ENCODE peak calls at places on chromosomes 12 and 14, in four cellular contexts. One of them, this sample, is unnamed.

GRCh38 chr12:470133-470532 is 10.4 kb downstream of the B4GALNT3 start:
- DNase-seq in transverse colon: no peak
- DNase-seq in GM12864: no peak
- DNase-seq in fibroblast of lung: no peak
- DNase-seq in this sample: no peak

GRCh38 chr12:3367750-3368444 is 123.1 kb upstream of the PRMT8 start:
- DNase-seq in transverse colon: no peak
- DNase-seq in GM12864: no peak
- DNase-seq in fibroblast of lung: no peak
- DNase-seq in this sample: no peak

GRCh38 chr14:51950007-51950406 is 39.3 kb upstream of the RTRAF start:
- DNase-seq in transverse colon: no peak
- DNase-seq in GM12864: no peak
- DNase-seq in fibroblast of lung: no peak
- DNase-seq in this sample: no peak

GRCh38 chr14:61188936-61189808 is 92.0 kb downstream of the TMEM30B start:
- DNase-seq in transverse colon: peak
- DNase-seq in GM12864: no peak
- DNase-seq in fibroblast of lung: peak
- DNase-seq in this sample: peak

GRCh38 chr14:22179190-22179589 is 409.8 kb downstream of the DAD1 start:
- DNase-seq in transverse colon: no peak
- DNase-seq in GM12864: no peak
- DNase-seq in fibroblast of lung: no peak
- DNase-seq in this sample: no peak

GRCh38 chr14:61428261-61428660 is 106.9 kb downstream of the PRKCH start:
- DNase-seq in transverse colon: no peak
- DNase-seq in GM12864: no peak
- DNase-seq in fibroblast of lung: no peak
- DNase-seq in this sample: no peak

GRCh38 chr12:40692617-40693502 is 621 bp downstream of the CNTN1 start:
- DNase-seq in transverse colon: no peak
- DNase-seq in GM12864: no peak
- DNase-seq in fibroblast of lung: no peak
- DNase-seq in this sample: no peak

GRCh38 chr12:24920141-24920540 is 28.8 kb downstream of the BCAT1 start:
- DNase-seq in transverse colon: no peak
- DNase-seq in GM12864: no peak
- DNase-seq in fibroblast of lung: no peak
- DNase-seq in this sample: no peak

GRCh38 chr12:69284131-69284530 is 44.8 kb downstream of the CPSF6 start:
- DNase-seq in transverse colon: peak
- DNase-seq in GM12864: no peak
- DNase-seq in fibroblast of lung: peak
- DNase-seq in this sample: peak
- H3K4me3 ChIP-seq in transverse colon: peak
- H3K4me3 ChIP-seq in GM12864: no peak
- H3K4me3 ChIP-seq in fibroblast of lung: peak
- H3K4me3 ChIP-seq in this sample: peak

GRCh38 chr12:122399592-122400373 is 22.7 kb downstream of the CLIP1 start:
- DNase-seq in transverse colon: peak
- DNase-seq in GM12864: peak
- DNase-seq in fibroblast of lung: peak
- DNase-seq in this sample: peak

GRCh38 chr12:122402264-122402663 is 20.2 kb downstream of the CLIP1 start:
- DNase-seq in transverse colon: no peak
- DNase-seq in GM12864: no peak
- DNase-seq in fibroblast of lung: no peak
- DNase-seq in this sample: no peak

GRCh38 chr12:122403831-122404230 is 18.6 kb downstream of the CLIP1 start:
- DNase-seq in transverse colon: no peak
- DNase-seq in GM12864: no peak
- DNase-seq in fibroblast of lung: no peak
- DNase-seq in this sample: no peak

GRCh38 chr12:122406701-122407154 is 15.7 kb downstream of the CLIP1 start:
- DNase-seq in transverse colon: no peak
- DNase-seq in GM12864: no peak
- DNase-seq in fibroblast of lung: no peak
- DNase-seq in this sample: peak

GRCh38 chr12:122403115-122403770 is 19.2 kb downstream of the CLIP1 start:
- DNase-seq in transverse colon: no peak
- DNase-seq in GM12864: peak
- DNase-seq in fibroblast of lung: no peak
- DNase-seq in this sample: no peak
- H3K4me3 ChIP-seq in transverse colon: no peak
- H3K4me3 ChIP-seq in GM12864: no peak
- H3K4me3 ChIP-seq in fibroblast of lung: no peak
- H3K4me3 ChIP-seq in this sample: no peak

DNA sequence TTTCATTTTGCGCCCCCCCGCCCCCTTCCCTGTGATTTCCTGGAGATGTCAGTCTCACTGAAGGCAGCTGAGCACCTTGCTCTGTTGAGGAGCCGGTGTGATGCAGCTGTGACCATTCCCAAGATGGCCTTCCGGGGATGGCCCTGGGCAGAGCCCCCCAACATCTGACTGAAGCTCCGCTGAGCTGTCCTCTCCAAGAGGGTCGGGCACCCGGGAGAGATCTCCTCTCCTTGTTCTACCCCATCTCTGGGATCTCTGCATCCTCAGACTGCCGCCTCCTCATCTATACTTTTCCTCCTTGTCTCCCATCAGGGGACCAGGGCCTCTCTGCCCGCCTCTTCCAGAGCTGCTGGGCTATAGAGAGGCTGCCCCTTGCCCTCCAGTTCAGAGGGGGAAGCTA is 965 bp upstream of the SMOC1 start:
- DNase-seq in transverse colon: no peak
- DNase-seq in GM12864: no peak
- DNase-seq in fibroblast of lung: no peak
- DNase-seq in this sample: no peak
- H3K4me3 ChIP-seq in transverse colon: no peak
- H3K4me3 ChIP-seq in GM12864: no peak
- H3K4me3 ChIP-seq in fibroblast of lung: no peak
- H3K4me3 ChIP-seq in this sample: no peak

DNA sequence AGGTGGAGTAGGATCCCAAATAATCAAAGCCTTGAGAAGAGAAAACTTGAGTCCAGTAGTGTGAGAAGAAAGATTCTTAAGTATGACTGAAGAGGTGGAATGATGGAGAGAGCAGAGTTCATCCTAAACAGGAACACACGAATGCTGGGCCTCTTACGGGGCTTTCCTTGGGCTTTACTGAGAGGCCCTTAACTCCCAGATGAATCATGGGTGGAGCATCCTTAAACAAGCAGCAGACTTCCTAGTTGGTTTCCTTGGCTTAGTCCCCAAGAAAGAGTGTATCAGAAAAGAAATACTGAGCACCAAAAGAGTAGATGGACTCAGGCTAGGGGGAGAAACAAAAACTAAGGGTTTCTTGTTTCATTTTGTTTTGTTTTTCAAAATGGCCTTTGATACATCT is 132.5 kb downstream of the GPR135 start:
- DNase-seq in transverse colon: no peak
- DNase-seq in GM12864: no peak
- DNase-seq in fibroblast of lung: peak
- DNase-seq in this sample: peak
- H3K4me3 ChIP-seq in transverse colon: no peak
- H3K4me3 ChIP-seq in GM12864: no peak
- H3K4me3 ChIP-seq in fibroblast of lung: no peak
- H3K4me3 ChIP-seq in this sample: peak

GRCh38 chr12:54217309-54217661 is 28.5 kb upstream of the SMUG1 start:
- DNase-seq in transverse colon: no peak
- DNase-seq in GM12864: no peak
- DNase-seq in fibroblast of lung: no peak
- DNase-seq in this sample: no peak

GRCh38 chr12:54220092-54220557 is 31.3 kb upstream of the SMUG1 start:
- DNase-seq in transverse colon: peak
- DNase-seq in GM12864: no peak
- DNase-seq in fibroblast of lung: peak
- DNase-seq in this sample: peak

GRCh38 chr12:54216580-54217308 is 28.0 kb upstream of the SMUG1 start:
- DNase-seq in transverse colon: peak
- DNase-seq in GM12864: peak
- DNase-seq in fibroblast of lung: peak
- DNase-seq in this sample: peak

GRCh38 chr12:54215990-54216579 is 27.3 kb upstream of the SMUG1 start:
- DNase-seq in transverse colon: peak
- DNase-seq in GM12864: no peak
- DNase-seq in fibroblast of lung: no peak
- DNase-seq in this sample: no peak

GRCh38 chr12:54217774-54218221 is 29.0 kb upstream of the SMUG1 start:
- DNase-seq in transverse colon: peak
- DNase-seq in GM12864: no peak
- DNase-seq in fibroblast of lung: no peak
- DNase-seq in this sample: no peak
- H3K4me3 ChIP-seq in transverse colon: peak
- H3K4me3 ChIP-seq in GM12864: peak
- H3K4me3 ChIP-seq in fibroblast of lung: peak
- H3K4me3 ChIP-seq in this sample: no peak

GRCh38 chr14:94929354-94929753 is 159.4 kb upstream of the GSC start:
- DNase-seq in transverse colon: no peak
- DNase-seq in GM12864: no peak
- DNase-seq in fibroblast of lung: no peak
- DNase-seq in this sample: no peak
- H3K4me3 ChIP-seq in transverse colon: no peak
- H3K4me3 ChIP-seq in GM12864: no peak
- H3K4me3 ChIP-seq in fibroblast of lung: no peak
- H3K4me3 ChIP-seq in this sample: no peak

GRCh38 chr12:116708826-116709756 is 28.8 kb downstream of the SPRING1 start:
- DNase-seq in transverse colon: peak
- DNase-seq in GM12864: no peak
- DNase-seq in fibroblast of lung: peak
- DNase-seq in this sample: peak
- H3K4me3 ChIP-seq in transverse colon: no peak
- H3K4me3 ChIP-seq in GM12864: no peak
- H3K4me3 ChIP-seq in fibroblast of lung: peak
- H3K4me3 ChIP-seq in this sample: peak

GRCh38 chr14:59161571-59162175 is 26.8 kb upstream of the DAAM1 start:
- DNase-seq in transverse colon: no peak
- DNase-seq in GM12864: no peak
- DNase-seq in fibroblast of lung: peak
- DNase-seq in this sample: peak
- H3K4me3 ChIP-seq in transverse colon: no peak
- H3K4me3 ChIP-seq in GM12864: no peak
- H3K4me3 ChIP-seq in fibroblast of lung: peak
- H3K4me3 ChIP-seq in this sample: no peak